ENCODE peak calls at places on chromosomes 11 and 22, in six cellular contexts. E is dorsolateral prefrontal cortex, N is testis, G is A673, U is RWPE1, O is tibial nerve. C is an unnamed sample.

GRCh38 chr22:36635483-36635882 is 68.1 kb downstream of the CACNG2 start:
- DNase-seq in E (no peak), N (peak; percentile 58), O (no peak), G (no peak), U (no peak), C (no peak)

GRCh38 chr11:112377946-112378345 is 117.3 kb upstream of the PLET1 start:
- DNase-seq in N (no peak), G (no peak), O (no peak), U (no peak), E (no peak), C (no peak)

GRCh38 chr22:29831186-29831921 is 6.7 kb downstream of the ASCC2 start:
- DNase-seq in G (no peak), N (peak; percentile 48), U (no peak), E (no peak), O (no peak), C (no peak)

GRCh38 chr22:38943181-38943580 is 14.2 kb upstream of the APOBEC3A start:
- DNase-seq in U (no peak), N (no peak), O (no peak), G (no peak), E (no peak), C (peak; percentile 30)

GRCh38 chr11:104823638-104824037 is 74.6 kb downstream of the CASP12 start:
- DNase-seq in O (no peak), U (no peak), N (no peak), E (no peak), G (peak; percentile 12), C (no peak)

GRCh38 chr11:86041975-86042378 is 26.9 kb downstream of the PICALM start:
- DNase-seq in E (peak; percentile 56), N (peak; percentile 89), O (peak; percentile 39), G (peak; percentile 94), U (peak; percentile 67), C (no peak)

GRCh38 chr11:75427181-75427580 is 5.8 kb downstream of the KLHL35 start:
- DNase-seq in O (no peak), N (no peak), U (no peak), E (no peak), G (no peak), C (no peak)

GRCh38 chr11:69880803-69881445 is 61.7 kb upstream of the FGF3 start:
- DNase-seq in O (no peak), G (no peak), E (no peak), U (no peak), N (no peak), C (no peak)

GRCh38 chr11:74532496-74533246 is 39.1 kb upstream of the LIPT2 start:
- DNase-seq in O (no peak), E (no peak), U (peak; percentile 70), N (no peak), G (no peak), C (no peak)

GRCh38 chr11:36447947-36448346 is 62.1 kb downstream of the TRAF6 start:
- DNase-seq in E (no peak), N (no peak), O (no peak), U (peak; percentile 48), G (no peak), C (no peak)

GRCh38 chr22:21703684-21704316 is 31.8 kb downstream of the YPEL1 start:
- DNase-seq in E (no peak), G (no peak), U (no peak), N (no peak), O (no peak), C (no peak)

GRCh38 chr11:66022401-66023185 is 3.7 kb downstream of the CATSPER1 start:
- DNase-seq in E (peak; percentile 45), U (peak; percentile 73), N (peak; percentile 84), O (peak; percentile 49), G (peak; percentile 88), C (peak; percentile 79)

GRCh38 chr11:23021287-23021863 is 161.1 kb upstream of the CCDC179 start:
- DNase-seq in U (peak; percentile 55), G (peak; percentile 16), E (peak; percentile 27), O (no peak), N (peak; percentile 40), C (no peak)

GRCh38 chr11:126080206-126080941 is 17.7 kb upstream of the CDON start:
- DNase-seq in O (no peak), U (no peak), N (no peak), G (no peak), E (no peak), C (no peak)

GRCh38 chr11:66068923-66069714 is 953 bp upstream of the PACS1 start:
- DNase-seq in U (no peak), G (peak; percentile 79), O (no peak), E (peak; percentile 66), N (peak; percentile 76), C (no peak)

GRCh38 chr11:10930961-10931760 is 73.3 kb upstream of the ZBED5 start:
- DNase-seq in G (peak; percentile 68), N (peak; percentile 72), E (no peak), U (peak; percentile 57), O (peak; percentile 29), C (peak; percentile 93)

GRCh38 chr11:46271875-46272815 is 5.3 kb upstream of the CREB3L1 start:
- DNase-seq in E (no peak), G (no peak), N (no peak), O (no peak), U (no peak), C (no peak)

GRCh38 chr22:29037340-29037932 is 24.2 kb downstream of the C22orf31 start:
- DNase-seq in N (no peak), U (no peak), G (no peak), E (no peak), O (no peak), C (no peak)

GRCh38 chr11:10770626-10771254 is 19.7 kb downstream of the CTR9 start:
- DNase-seq in O (no peak), E (peak; percentile 77), G (peak; percentile 45), U (peak; percentile 37), N (peak; percentile 57), C (peak; percentile 45)

GRCh38 chr11:95443386-95443785 is 212.4 kb upstream of the SESN3 start:
- DNase-seq in O (no peak), G (no peak), E (no peak), U (no peak), N (no peak), C (no peak)

GRCh38 chr11:74018331-74019005 is 9.6 kb upstream of the UCP3 start:
- DNase-seq in G (no peak), N (peak; percentile 79), O (peak; percentile 82), U (no peak), E (peak; percentile 68), C (no peak)

GRCh38 chr11:77374108-77374507 is 72.6 kb upstream of the GDPD4 start:
- DNase-seq in U (no peak), N (no peak), G (no peak), E (no peak), O (no peak), C (no peak)

GRCh38 chr11:128716661-128717210 is 22.9 kb downstream of the FLI1 start:
- DNase-seq in O (no peak), G (no peak), U (no peak), N (no peak), E (no peak), C (no peak)

GRCh38 chr11:44088377-44088776 is 7.1 kb upstream of the EXT2 start:
- DNase-seq in O (no peak), N (no peak), U (no peak), E (no peak), G (no peak), C (no peak)
- H3K27ac ChIP-seq in O (no peak overlapping the region), N (no peak overlapping the region), U (no peak overlapping the region), E (no peak overlapping the region), G (no peak overlapping the region), C (no peak overlapping the region)

DNA sequence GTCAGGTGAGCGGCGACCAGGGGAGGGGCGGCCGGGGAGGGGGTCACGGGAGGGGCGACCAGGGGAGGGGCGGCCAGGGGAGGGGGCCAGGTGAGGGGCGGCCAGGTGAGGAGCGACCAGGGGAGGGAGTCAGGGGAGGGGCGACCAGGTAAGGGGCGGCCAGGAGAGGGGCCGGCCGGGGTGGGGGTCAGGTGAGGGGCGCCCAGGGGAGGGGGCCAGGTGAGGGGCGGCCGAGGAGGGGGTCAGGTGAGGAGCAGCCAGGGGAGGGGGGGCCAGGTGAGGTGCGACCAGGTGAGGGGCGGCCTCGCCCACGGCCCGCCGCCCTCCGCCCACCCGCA is 363 bp downstream of the TESMIN start:
- DNase-seq in E (no peak), G (no peak), O (no peak), U (no peak), N (no peak), C (peak; percentile 68)
- H3K27ac ChIP-seq in E (no peak overlapping the region), G (peak overlapping the region; percentile 39), O (no peak overlapping the region), U (peak overlapping the region; percentile 71), N (no peak overlapping the region), C (peak overlapping the region; percentile 30)

DNA sequence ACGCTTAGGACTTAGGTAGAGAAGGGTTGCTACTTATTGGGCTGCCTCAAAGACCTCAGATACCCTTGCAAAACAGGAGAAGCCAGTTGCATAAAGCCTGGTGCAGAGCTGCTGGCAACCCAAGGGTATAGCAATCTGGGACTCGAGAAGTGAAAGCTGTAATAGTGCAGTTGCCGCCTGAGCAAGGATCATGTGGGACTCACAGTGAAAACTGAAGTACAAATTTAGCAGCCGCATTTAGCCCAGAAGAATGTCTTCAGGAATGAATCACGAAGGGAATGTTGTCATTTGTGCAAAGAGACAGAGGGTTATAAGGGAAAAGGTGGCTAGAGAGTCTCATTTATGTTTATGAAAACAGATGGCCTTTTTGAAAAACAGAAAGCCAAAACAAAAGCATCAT is 267.2 kb downstream of the TENM4 start:
- DNase-seq in E (peak; percentile 81), G (no peak), N (peak; percentile 26), O (no peak), U (no peak), C (no peak)
- H3K27ac ChIP-seq in E (no peak overlapping the region), G (no peak overlapping the region), N (peak overlapping the region; percentile 58), O (no peak overlapping the region), U (no peak overlapping the region), C (no peak overlapping the region)

GRCh38 chr11:130674686-130675085 is 226.2 kb downstream of the ADAMTS15 start:
- DNase-seq in N (no peak), O (no peak), G (no peak), E (no peak), U (no peak), C (no peak)

GRCh38 chr11:130673698-130674097 is 225.3 kb downstream of the ADAMTS15 start:
- DNase-seq in U (no peak), O (no peak), E (no peak), N (no peak), G (no peak), C (no peak)

GRCh38 chr11:130670200-130670599 is 221.8 kb downstream of the ADAMTS15 start:
- DNase-seq in O (no peak), N (no peak), U (no peak), E (no peak), G (no peak), C (no peak)

GRCh38 chr11:130672911-130673310 is 224.5 kb downstream of the ADAMTS15 start:
- DNase-seq in N (no peak), G (no peak), E (no peak), O (no peak), U (no peak), C (peak; percentile 50)

GRCh38 chr11:130671801-130672700 is 223.6 kb downstream of the ADAMTS15 start:
- DNase-seq in O (no peak), N (peak; percentile 43), E (peak; percentile 38), U (no peak), G (peak; percentile 16), C (peak; percentile 49)
- H3K27ac ChIP-seq in O (no peak overlapping the region), N (no peak overlapping the region), E (no peak overlapping the region), U (peak overlapping the region; percentile 37), G (no peak overlapping the region), C (no peak overlapping the region)

DNA sequence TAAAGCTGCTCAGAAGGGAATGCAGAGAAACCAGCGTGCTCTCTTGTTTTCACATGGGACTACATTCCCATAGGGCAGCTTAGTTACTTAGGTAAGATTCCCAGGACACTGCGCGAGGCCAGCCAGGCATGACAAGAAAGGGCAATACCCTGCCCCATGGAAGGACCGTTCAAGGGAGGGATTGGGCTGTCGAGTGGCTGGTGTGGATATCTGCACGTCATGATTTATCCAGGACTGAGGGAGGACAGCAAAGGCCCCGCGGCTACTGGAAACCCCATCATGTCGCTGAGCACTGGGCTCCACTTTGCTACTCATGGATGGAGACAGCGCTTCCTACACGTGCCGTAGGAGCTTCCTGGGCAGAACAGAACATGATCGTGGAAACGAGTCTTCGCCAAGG is 169.4 kb downstream of the OPCML start:
- DNase-seq in U (no peak), G (no peak), O (no peak), N (no peak), E (no peak), C (no peak)
- H3K27ac ChIP-seq in U (no peak overlapping the region), G (no peak overlapping the region), O (no peak overlapping the region), N (no peak overlapping the region), E (no peak overlapping the region), C (no peak overlapping the region)